ENCODE peak calls at places on chromosome 19, in six cellular contexts. One of them, this sample, is unnamed.

GRCh38 chr19:40717325-40717879 is 490 bp downstream of the ITPKC start:
- DNase-seq in EH: no peak
- DNase-seq in dermis microvascular lymphatic vessel endothelial cell: no peak
- DNase-seq in ACHN: peak; percentile 13
- DNase-seq in HFF-Myc: no peak
- DNase-seq in non-pigmented ciliary epithelial cell: no peak
- DNase-seq in this sample: no peak

GRCh38 chr19:11204943-11205349 is 7.6 kb upstream of the KANK2 start:
- DNase-seq in EH: peak; percentile 21
- DNase-seq in dermis microvascular lymphatic vessel endothelial cell: no peak
- DNase-seq in ACHN: peak; percentile 86
- DNase-seq in HFF-Myc: no peak
- DNase-seq in non-pigmented ciliary epithelial cell: no peak
- DNase-seq in this sample: no peak

GRCh38 chr19:50433201-50434180 is 799 bp downstream of the MYBPC2 start:
- DNase-seq in EH: no peak
- DNase-seq in dermis microvascular lymphatic vessel endothelial cell: no peak
- DNase-seq in ACHN: no peak
- DNase-seq in HFF-Myc: no peak
- DNase-seq in non-pigmented ciliary epithelial cell: no peak
- DNase-seq in this sample: no peak

GRCh38 chr19:5892772-5893275 is 10.8 kb downstream of the NDUFA11 start:
- DNase-seq in EH: no peak
- DNase-seq in dermis microvascular lymphatic vessel endothelial cell: no peak
- DNase-seq in ACHN: no peak
- DNase-seq in HFF-Myc: no peak
- DNase-seq in non-pigmented ciliary epithelial cell: no peak
- DNase-seq in this sample: no peak

GRCh38 chr19:14021474-14021873 is 6.5 kb upstream of the RLN3 start:
- DNase-seq in EH: no peak
- DNase-seq in dermis microvascular lymphatic vessel endothelial cell: no peak
- DNase-seq in ACHN: no peak
- DNase-seq in HFF-Myc: no peak
- DNase-seq in non-pigmented ciliary epithelial cell: no peak
- DNase-seq in this sample: no peak

GRCh38 chr19:14580623-14581237 is 2.2 kb upstream of the CLEC17A start:
- DNase-seq in EH: no peak
- DNase-seq in dermis microvascular lymphatic vessel endothelial cell: no peak
- DNase-seq in ACHN: no peak
- DNase-seq in HFF-Myc: no peak
- DNase-seq in non-pigmented ciliary epithelial cell: no peak
- DNase-seq in this sample: no peak

GRCh38 chr19:51159656-51160055 is 17.6 kb downstream of the SIGLEC7 start:
- DNase-seq in EH: no peak
- DNase-seq in dermis microvascular lymphatic vessel endothelial cell: no peak
- DNase-seq in ACHN: no peak
- DNase-seq in HFF-Myc: no peak
- DNase-seq in non-pigmented ciliary epithelial cell: no peak
- DNase-seq in this sample: no peak

GRCh38 chr19:27993619-27994018 is 1219.3 kb downstream of the UQCRFS1 start:
- DNase-seq in EH: no peak
- DNase-seq in dermis microvascular lymphatic vessel endothelial cell: no peak
- DNase-seq in ACHN: no peak
- DNase-seq in HFF-Myc: no peak
- DNase-seq in non-pigmented ciliary epithelial cell: no peak
- DNase-seq in this sample: no peak

GRCh38 chr19:18776736-18777135 is 14.4 kb downstream of the COMP start:
- DNase-seq in EH: peak; percentile 69
- DNase-seq in dermis microvascular lymphatic vessel endothelial cell: no peak
- DNase-seq in ACHN: peak; percentile 10
- DNase-seq in HFF-Myc: no peak
- DNase-seq in non-pigmented ciliary epithelial cell: no peak
- DNase-seq in this sample: no peak

GRCh38 chr19:16901491-16902175 is 12.8 kb downstream of the F2RL3 start:
- DNase-seq in EH: no peak
- DNase-seq in dermis microvascular lymphatic vessel endothelial cell: no peak
- DNase-seq in ACHN: no peak
- DNase-seq in HFF-Myc: no peak
- DNase-seq in non-pigmented ciliary epithelial cell: no peak
- DNase-seq in this sample: no peak

GRCh38 chr19:15161028-15161984 is 39.5 kb downstream of the NOTCH3 start:
- DNase-seq in EH: peak; percentile 56
- DNase-seq in dermis microvascular lymphatic vessel endothelial cell: peak; percentile 32
- DNase-seq in ACHN: peak; percentile 38
- DNase-seq in HFF-Myc: no peak
- DNase-seq in non-pigmented ciliary epithelial cell: no peak
- DNase-seq in this sample: peak; percentile 58

GRCh38 chr19:19214892-19215291 is 3.1 kb downstream of the NCAN start:
- DNase-seq in EH: peak; percentile 61
- DNase-seq in dermis microvascular lymphatic vessel endothelial cell: no peak
- DNase-seq in ACHN: peak; percentile 61
- DNase-seq in HFF-Myc: no peak
- DNase-seq in non-pigmented ciliary epithelial cell: no peak
- DNase-seq in this sample: peak; percentile 72

GRCh38 chr19:5738423-5738822 is 18.0 kb downstream of the CATSPERD start:
- DNase-seq in EH: peak; percentile 18
- DNase-seq in dermis microvascular lymphatic vessel endothelial cell: no peak
- DNase-seq in ACHN: no peak
- DNase-seq in HFF-Myc: no peak
- DNase-seq in non-pigmented ciliary epithelial cell: no peak
- DNase-seq in this sample: no peak

GRCh38 chr19:29714371-29714952 is 599 bp downstream of the C19orf12 start:
- DNase-seq in EH: no peak
- DNase-seq in dermis microvascular lymphatic vessel endothelial cell: no peak
- DNase-seq in ACHN: no peak
- DNase-seq in HFF-Myc: no peak
- DNase-seq in non-pigmented ciliary epithelial cell: no peak
- DNase-seq in this sample: no peak

GRCh38 chr19:5480427-5480836 is 25.2 kb downstream of the ZNRF4 start:
- DNase-seq in EH: peak; percentile 27
- DNase-seq in dermis microvascular lymphatic vessel endothelial cell: no peak
- DNase-seq in ACHN: peak; percentile 26
- DNase-seq in HFF-Myc: no peak
- DNase-seq in non-pigmented ciliary epithelial cell: no peak
- DNase-seq in this sample: peak; percentile 37